ENCODE peak calls at places on chromosomes 5 and 9, in eight cellular contexts. I, T, D, G, F, V, C and E are unnamed samples.

GRCh38 chr9:110065527-110065926 is 142.4 kb downstream of the C9orf152 start:
- DNase-seq in I (no peak), T (no peak), D (no peak), G (no peak), F (no peak), V (no peak), C (no peak), E (no peak)

GRCh38 chr9:98850851-98851729 is 43.6 kb downstream of the GALNT12 start:
- DNase-seq in I (no peak), T (no peak), D (peak; percentile 69), G (no peak), F (no peak), V (no peak), C (no peak), E (no peak)

GRCh38 chr5:36389245-36389644 is 87.5 kb upstream of the RANBP3L start:
- DNase-seq in I (no peak), T (no peak), D (no peak), G (no peak), F (no peak), V (no peak), C (no peak), E (no peak)

GRCh38 chr5:111256128-111256527 is 31.9 kb downstream of the CAMK4 start:
- DNase-seq in I (no peak), T (no peak), D (no peak), G (no peak), F (no peak), V (no peak), C (no peak), E (no peak)

GRCh38 chr9:128011071-128011817 is 30.5 kb upstream of the EEIG1 start:
- DNase-seq in I (no peak), T (no peak), D (peak; percentile 44), G (no peak), F (peak; percentile 54), V (peak; percentile 87), C (no peak), E (no peak)

GRCh38 chr9:94799578-94800264 is 73.2 kb downstream of the AOPEP start:
- DNase-seq in I (no peak), T (no peak), D (no peak), G (peak; percentile 97), F (no peak), V (peak; percentile 91), C (no peak), E (no peak)

GRCh38 chr5:75818661-75819060 is 101.4 kb upstream of the POC5 start:
- DNase-seq in I (no peak), T (no peak), D (no peak), G (no peak), F (no peak), V (no peak), C (no peak), E (no peak)

GRCh38 chr5:147303976-147304375 is 69.2 kb downstream of the STK32A start:
- DNase-seq in I (no peak), T (no peak), D (no peak), G (peak; percentile 98), F (no peak), V (peak; percentile 83), C (no peak), E (peak; percentile 53)

GRCh38 chr5:142253938-142254895 is 70.6 kb downstream of the SPRY4 start:
- DNase-seq in I (no peak), T (no peak), D (no peak), G (peak; percentile 25), F (no peak), V (no peak), C (no peak), E (no peak)

GRCh38 chr5:95599252-95599651 is 20.6 kb upstream of the GPR150 start:
- DNase-seq in I (no peak), T (no peak), D (peak; percentile 8), G (no peak), F (no peak), V (no peak), C (no peak), E (no peak)

GRCh38 chr9:133604214-133604613 is 5.0 kb downstream of the FAM163B start:
- DNase-seq in I (no peak), T (peak; percentile 60), D (no peak), G (no peak), F (peak; percentile 32), V (no peak), C (no peak), E (no peak)

GRCh38 chr9:92295827-92296258 is 2.3 kb upstream of the IARS1 start:
- DNase-seq in I (peak; percentile 11), T (peak; percentile 40), D (peak; percentile 24), G (no peak), F (no peak), V (no peak), C (no peak), E (no peak)

GRCh38 chr9:32968101-32969011 is 33.1 kb downstream of the APTX start:
- DNase-seq in I (peak; percentile 64), T (peak; percentile 65), D (peak; percentile 75), G (peak; percentile 23), F (no peak), V (peak; percentile 72), C (no peak), E (no peak)

GRCh38 chr5:135243194-135244191 is 155.5 kb downstream of the MACROH2A1 start:
- DNase-seq in I (no peak), T (no peak), D (no peak), G (no peak), F (no peak), V (no peak), C (peak; percentile 82), E (peak; percentile 71)

GRCh38 chr9:100306283-100306682 is 46.5 kb downstream of the TEX10 start:
- DNase-seq in I (no peak), T (no peak), D (no peak), G (no peak), F (no peak), V (no peak), C (no peak), E (no peak)
- H3K36me3 ChIP-seq in I (peaks cover 43% of the 10 kb centered on the region), T (peaks cover 23% of the 10 kb centered on the region), D (peaks cover 23% of the 10 kb centered on the region), G (peaks cover 5% of the 10 kb centered on the region), F (peaks cover 54% of the 10 kb centered on the region), V (peaks cover 14% of the 10 kb centered on the region), C (peaks cover 73% of the 10 kb centered on the region), E (peaks cover 3% of the 10 kb centered on the region)

GRCh38 chr5:177439518-177440053 is 7.0 kb upstream of the PRR7 start:
- DNase-seq in I (no peak), T (no peak), D (no peak), G (no peak), F (no peak), V (no peak), C (no peak), E (no peak)

GRCh38 chr5:177440211-177440989 is 6.2 kb upstream of the PRR7 start:
- DNase-seq in I (no peak), T (no peak), D (no peak), G (no peak), F (no peak), V (no peak), C (no peak), E (peak; percentile 72)

GRCh38 chr5:177442066-177442836 is 4.4 kb upstream of the PRR7 start:
- DNase-seq in I (no peak), T (no peak), D (no peak), G (no peak), F (no peak), V (no peak), C (no peak), E (peak; percentile 71)

GRCh38 chr5:177443144-177443983 is 3.2 kb upstream of the PRR7 start:
- DNase-seq in I (no peak), T (no peak), D (no peak), G (no peak), F (no peak), V (no peak), C (no peak), E (no peak)

DNA sequence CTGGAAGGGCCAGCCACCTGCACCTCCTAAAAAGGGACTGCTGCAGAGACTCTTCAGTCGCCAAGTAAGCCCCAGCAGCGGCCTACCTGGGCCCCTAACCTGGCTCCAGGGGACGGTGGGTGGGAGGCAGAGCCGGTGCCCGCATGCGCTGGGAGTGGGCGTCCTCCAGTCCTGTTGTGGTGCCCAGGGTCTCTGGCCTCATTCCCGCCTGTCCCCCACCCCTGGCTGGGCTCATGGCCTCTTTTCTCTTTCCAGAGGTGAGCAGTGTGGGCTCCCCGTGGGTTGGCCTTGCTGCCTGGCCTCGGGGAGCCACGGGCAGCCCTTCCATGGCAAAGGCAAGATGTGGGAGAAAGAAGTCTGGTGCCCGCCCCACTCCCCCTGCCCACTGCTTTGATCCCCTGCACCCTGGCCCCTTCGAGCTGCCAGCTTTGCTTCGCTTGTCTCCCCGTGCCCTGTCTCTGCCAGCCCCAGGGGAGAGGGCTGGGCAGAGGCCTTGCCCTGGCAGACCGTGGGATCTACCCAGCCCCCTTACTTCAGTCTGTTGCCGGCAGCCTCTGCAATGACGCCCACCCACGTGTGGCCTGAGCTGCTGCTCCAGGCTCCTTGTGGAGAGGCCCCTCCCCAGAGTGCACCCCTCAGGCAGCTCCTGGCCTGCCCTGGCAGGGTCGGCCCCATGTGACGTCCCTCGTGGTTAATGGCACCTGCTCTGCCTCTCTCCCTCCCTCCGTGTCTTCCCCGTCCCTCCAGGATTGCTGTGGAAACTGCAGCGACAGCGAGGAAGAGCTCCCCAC is 5.4 kb upstream of the PRR7 start:
- DNase-seq in I (no peak), T (no peak), D (no peak), G (no peak), F (no peak), V (no peak), C (no peak), E (no peak)
- H3K36me3 ChIP-seq in I (no peaks in the 10 kb centered on the region), T (peaks cover 3% of the 10 kb centered on the region), D (no peaks in the 10 kb centered on the region), G (peaks cover 5% of the 10 kb centered on the region), F (peaks cover 61% of the 10 kb centered on the region), V (no peaks in the 10 kb centered on the region), C (peaks cover 38% of the 10 kb centered on the region), E (no peaks in the 10 kb centered on the region)

GRCh38 chr5:177523711-177524538 is 7.2 kb upstream of the DDX41 start:
- DNase-seq in I (no peak), T (no peak), D (no peak), G (no peak), F (no peak), V (no peak), C (no peak), E (peak; percentile 44)

GRCh38 chr5:177524941-177525655 is 8.3 kb upstream of the DDX41 start:
- DNase-seq in I (no peak), T (no peak), D (no peak), G (no peak), F (no peak), V (no peak), C (no peak), E (peak; percentile 32)

GRCh38 chr5:177526191-177526590 is 9.4 kb upstream of the DDX41 start:
- DNase-seq in I (no peak), T (no peak), D (no peak), G (no peak), F (no peak), V (no peak), C (no peak), E (peak; percentile 28)

GRCh38 chr5:177526791-177527190 is 10.0 kb upstream of the DDX41 start:
- DNase-seq in I (no peak), T (no peak), D (no peak), G (no peak), F (no peak), V (no peak), C (no peak), E (peak; percentile 9)

DNA sequence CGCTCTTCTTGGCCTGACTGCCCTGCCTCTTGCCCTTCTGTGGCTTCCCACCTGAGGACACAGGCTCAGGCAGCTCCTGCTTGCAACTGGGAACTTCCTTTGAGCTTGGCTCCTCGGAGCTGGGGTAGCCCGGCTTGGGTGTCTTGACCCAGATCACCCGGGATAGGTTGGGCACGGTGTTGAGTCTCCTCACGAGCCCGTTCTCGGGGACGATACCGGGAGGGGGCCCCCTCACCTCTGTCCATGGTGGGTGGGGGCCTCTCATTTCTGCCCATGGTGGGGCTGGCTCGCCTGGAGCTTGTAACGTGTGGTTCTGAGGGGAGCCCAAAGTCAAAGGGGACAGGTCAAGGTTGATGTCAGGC is 7.8 kb upstream of the DDX41 start:
- DNase-seq in I (no peak), T (no peak), D (no peak), G (no peak), F (no peak), V (no peak), C (no peak), E (no peak)
- H3K36me3 ChIP-seq in I (no peaks in the 10 kb centered on the region), T (peaks cover 38% of the 10 kb centered on the region), D (peaks cover 12% of the 10 kb centered on the region), G (peaks cover 38% of the 10 kb centered on the region), F (peaks cover 90% of the 10 kb centered on the region), V (peaks cover 6% of the 10 kb centered on the region), C (peaks cover 87% of the 10 kb centered on the region), E (peaks cover 3% of the 10 kb centered on the region)

GRCh38 chr9:21564186-21564585 is 82.1 kb upstream of the IFNE start:
- DNase-seq in I (no peak), T (no peak), D (no peak), G (no peak), F (no peak), V (no peak), C (no peak), E (no peak)
- H3K36me3 ChIP-seq in I (no peaks in the 10 kb centered on the region), T (no peaks in the 10 kb centered on the region), D (no peaks in the 10 kb centered on the region), G (no peaks in the 10 kb centered on the region), F (no peaks in the 10 kb centered on the region), V (no peaks in the 10 kb centered on the region), C (no peaks in the 10 kb centered on the region), E (no peaks in the 10 kb centered on the region)